ENCODE peak calls at places on chromosomes 12 and 14, in nine cellular contexts. One of them, this sample, is unnamed. For H3K4me1 and H3K9me3, the result is how much of the 10 kb centered on the place peaks cover.

GRCh38 chr14:36515105-36515593 is 4.9 kb downstream of the NKX2-1 start:
- DNase-seq in cardiac muscle cell: no peak
- DNase-seq in breast epithelium: no peak
- DNase-seq in PC-3: no peak
- DNase-seq in body of pancreas: no peak
- DNase-seq in SJSA1: no peak
- DNase-seq in SJCRH30: no peak
- DNase-seq in RWPE2: no peak
- DNase-seq in aorta: no peak
- DNase-seq in this sample: no peak

GRCh38 chr12:18581232-18581962 is 156.4 kb downstream of the PLCZ1 start:
- DNase-seq in SJSA1: no peak
- DNase-seq in breast epithelium: no peak
- DNase-seq in PC-3: no peak
- DNase-seq in aorta: no peak
- DNase-seq in SJCRH30: no peak
- DNase-seq in RWPE2: no peak
- DNase-seq in body of pancreas: no peak
- DNase-seq in cardiac muscle cell: no peak
- DNase-seq in this sample: no peak

GRCh38 chr12:48002179-48002601 is 2.1 kb downstream of the COL2A1 start:
- DNase-seq in aorta: no peak
- DNase-seq in SJCRH30: peak
- DNase-seq in SJSA1: peak
- DNase-seq in PC-3: no peak
- DNase-seq in RWPE2: no peak
- DNase-seq in cardiac muscle cell: no peak
- DNase-seq in body of pancreas: no peak
- DNase-seq in breast epithelium: no peak
- DNase-seq in this sample: peak

GRCh38 chr14:60848066-60848465 is 113.5 kb downstream of the MNAT1 start:
- DNase-seq in SJCRH30: no peak
- DNase-seq in aorta: no peak
- DNase-seq in body of pancreas: no peak
- DNase-seq in SJSA1: no peak
- DNase-seq in RWPE2: no peak
- DNase-seq in breast epithelium: no peak
- DNase-seq in PC-3: no peak
- DNase-seq in cardiac muscle cell: no peak
- DNase-seq in this sample: no peak

GRCh38 chr12:5524769-5525436 is 93.0 kb downstream of the NTF3 start:
- DNase-seq in RWPE2: no peak
- DNase-seq in body of pancreas: no peak
- DNase-seq in cardiac muscle cell: no peak
- DNase-seq in SJSA1: peak
- DNase-seq in aorta: no peak
- DNase-seq in PC-3: no peak
- DNase-seq in breast epithelium: no peak
- DNase-seq in SJCRH30: no peak
- DNase-seq in this sample: peak

GRCh38 chr14:93037354-93037753 is 78.4 kb downstream of the ITPK1 start:
- DNase-seq in cardiac muscle cell: no peak
- DNase-seq in PC-3: no peak
- DNase-seq in breast epithelium: no peak
- DNase-seq in SJCRH30: no peak
- DNase-seq in body of pancreas: no peak
- DNase-seq in RWPE2: no peak
- DNase-seq in SJSA1: no peak
- DNase-seq in aorta: no peak
- DNase-seq in this sample: no peak

GRCh38 chr12:47071241-47071852 is 8.1 kb upstream of the PCED1B start:
- DNase-seq in aorta: no peak
- DNase-seq in SJSA1: no peak
- DNase-seq in PC-3: peak
- DNase-seq in RWPE2: no peak
- DNase-seq in SJCRH30: no peak
- DNase-seq in body of pancreas: no peak
- DNase-seq in breast epithelium: no peak
- DNase-seq in cardiac muscle cell: peak
- DNase-seq in this sample: peak

GRCh38 chr14:95192306-95192705 is 35.0 kb upstream of the DICER1 start:
- DNase-seq in PC-3: no peak
- DNase-seq in SJCRH30: no peak
- DNase-seq in body of pancreas: no peak
- DNase-seq in cardiac muscle cell: no peak
- DNase-seq in SJSA1: no peak
- DNase-seq in breast epithelium: no peak
- DNase-seq in aorta: no peak
- DNase-seq in RWPE2: no peak
- DNase-seq in this sample: no peak

GRCh38 chr14:71586131-71586893 is 345.9 kb upstream of the RGS6 start:
- DNase-seq in body of pancreas: no peak
- DNase-seq in SJCRH30: no peak
- DNase-seq in PC-3: no peak
- DNase-seq in aorta: peak
- DNase-seq in cardiac muscle cell: peak
- DNase-seq in breast epithelium: no peak
- DNase-seq in RWPE2: no peak
- DNase-seq in SJSA1: no peak
- DNase-seq in this sample: no peak

DNA sequence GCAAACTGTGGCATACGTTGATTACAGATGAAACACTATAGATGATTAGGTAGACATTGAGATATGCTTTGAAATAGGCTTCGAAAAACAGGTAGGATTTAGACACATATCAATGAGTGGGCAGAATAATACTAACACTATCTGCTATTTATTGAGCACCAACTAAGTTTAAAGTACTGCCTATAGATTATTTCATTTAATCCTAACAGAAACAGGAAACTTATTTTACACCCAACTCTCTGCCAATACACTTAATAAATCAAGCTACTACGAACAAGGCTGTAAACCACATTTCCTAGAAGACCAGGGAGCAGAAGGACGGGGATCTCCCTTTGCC is 363 bp upstream of the VRK1 start:
- DNase-seq in RWPE2: no peak
- DNase-seq in aorta: no peak
- DNase-seq in body of pancreas: no peak
- DNase-seq in breast epithelium: no peak
- DNase-seq in PC-3: no peak
- DNase-seq in cardiac muscle cell: no peak
- DNase-seq in SJCRH30: no peak
- DNase-seq in SJSA1: no peak
- DNase-seq in this sample: no peak
- H3K4me3 ChIP-seq in RWPE2: peak
- H3K4me3 ChIP-seq in aorta: no peak
- H3K4me3 ChIP-seq in body of pancreas: no peak
- H3K4me3 ChIP-seq in breast epithelium: peak
- H3K4me3 ChIP-seq in PC-3: peak
- H3K4me3 ChIP-seq in cardiac muscle cell: no peak
- H3K4me3 ChIP-seq in SJCRH30: peak
- H3K4me3 ChIP-seq in SJSA1: no peak
- H3K4me3 ChIP-seq in this sample: no peak

DNA sequence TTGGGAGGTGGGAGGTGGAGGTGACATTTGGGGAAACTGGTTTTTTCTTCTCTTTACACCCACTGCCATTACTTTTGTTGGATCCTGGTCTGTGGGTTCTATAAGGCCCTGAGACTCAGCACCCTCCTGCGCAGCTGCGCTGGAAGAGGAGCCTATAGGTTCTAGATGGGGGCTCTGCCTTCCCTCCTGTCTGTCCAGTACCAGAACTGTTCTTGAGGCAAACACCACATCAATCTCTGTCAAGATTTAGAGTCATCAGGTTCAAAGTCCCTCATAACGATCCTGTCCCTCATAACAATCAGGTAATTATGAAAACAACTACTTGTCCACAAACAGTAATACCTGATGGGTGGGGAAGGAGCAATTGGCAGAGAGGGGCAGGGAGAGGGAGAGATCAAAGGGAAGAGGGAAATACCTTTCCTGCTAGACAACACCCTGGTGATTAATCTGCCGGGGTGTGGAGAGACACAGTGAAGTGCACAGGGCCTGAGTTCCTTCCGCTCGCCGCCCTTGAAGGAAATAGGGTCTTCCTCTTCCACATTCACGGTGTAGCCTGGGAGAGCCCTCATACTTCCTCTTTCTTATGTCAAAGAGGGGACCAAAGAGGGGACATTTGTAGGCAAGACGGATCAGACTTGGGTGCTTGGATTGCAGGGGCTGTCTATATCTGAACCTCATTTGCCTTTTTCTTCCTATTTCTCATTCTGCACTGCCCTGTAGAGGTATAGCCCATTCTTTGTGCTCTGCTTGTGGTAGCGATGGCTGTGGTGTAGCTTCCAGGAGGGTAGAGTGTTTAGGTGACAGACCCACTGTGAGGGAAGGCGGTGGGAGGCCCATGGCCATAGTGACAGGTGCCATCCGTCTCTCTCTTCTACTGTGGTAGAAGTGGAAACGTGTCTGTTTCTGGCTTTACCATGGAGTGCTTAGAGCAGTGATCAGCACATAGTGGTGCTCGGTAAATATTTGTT is 12.6 kb downstream of the GPRC5A start:
- DNase-seq in aorta: no peak
- DNase-seq in body of pancreas: no peak
- DNase-seq in SJSA1: no peak
- DNase-seq in breast epithelium: no peak
- DNase-seq in RWPE2: no peak
- DNase-seq in cardiac muscle cell: no peak
- DNase-seq in PC-3: peak
- DNase-seq in SJCRH30: no peak
- DNase-seq in this sample: peak
- H3K4me1 ChIP-seq in aorta: under half
- H3K4me1 ChIP-seq in body of pancreas: under half
- H3K4me1 ChIP-seq in SJSA1: under half
- H3K4me1 ChIP-seq in breast epithelium: under half
- H3K4me1 ChIP-seq in RWPE2: half or more
- H3K4me1 ChIP-seq in cardiac muscle cell: under half
- H3K4me1 ChIP-seq in PC-3: under half
- H3K4me1 ChIP-seq in SJCRH30: under half
- H3K4me1 ChIP-seq in this sample: half or more

DNA sequence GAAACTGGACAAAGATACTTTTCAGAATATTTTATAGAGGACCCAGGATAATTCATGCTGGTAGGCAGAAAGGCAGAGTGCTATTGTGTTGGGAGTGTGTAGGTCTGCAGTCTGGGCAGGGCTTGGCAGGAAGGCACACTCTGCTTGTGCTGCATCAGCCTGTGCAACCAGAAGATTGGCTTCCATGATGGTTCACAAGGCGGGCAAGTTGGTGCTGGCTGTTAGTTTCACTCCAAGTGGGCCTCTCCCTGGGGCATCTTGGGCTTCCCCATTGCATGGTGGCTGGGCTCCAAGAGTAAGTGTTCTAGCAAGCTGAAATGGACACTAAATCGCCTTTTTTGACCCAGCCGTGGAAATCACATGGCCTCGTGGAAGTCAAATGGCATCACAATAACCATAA is 1.8 kb upstream of the UBE2N start:
- DNase-seq in PC-3: no peak
- DNase-seq in aorta: no peak
- DNase-seq in SJCRH30: no peak
- DNase-seq in SJSA1: no peak
- DNase-seq in cardiac muscle cell: no peak
- DNase-seq in breast epithelium: no peak
- DNase-seq in RWPE2: no peak
- DNase-seq in body of pancreas: no peak
- DNase-seq in this sample: no peak
- H3K9me3 ChIP-seq in PC-3: under half
- H3K9me3 ChIP-seq in aorta: under half
- H3K9me3 ChIP-seq in SJCRH30: under half
- H3K9me3 ChIP-seq in SJSA1: under half
- H3K9me3 ChIP-seq in cardiac muscle cell: under half
- H3K9me3 ChIP-seq in breast epithelium: under half
- H3K9me3 ChIP-seq in RWPE2: under half
- H3K9me3 ChIP-seq in body of pancreas: under half
- H3K9me3 ChIP-seq in this sample: under half

GRCh38 chr14:104992501-104992900 is 6.9 kb downstream of the CLBA1 start:
- DNase-seq in RWPE2: peak
- DNase-seq in SJSA1: no peak
- DNase-seq in body of pancreas: no peak
- DNase-seq in PC-3: no peak
- DNase-seq in aorta: no peak
- DNase-seq in cardiac muscle cell: no peak
- DNase-seq in SJCRH30: no peak
- DNase-seq in breast epithelium: no peak
- DNase-seq in this sample: no peak

GRCh38 chr14:104993306-104993705 is 7.7 kb downstream of the CLBA1 start:
- DNase-seq in SJCRH30: peak
- DNase-seq in cardiac muscle cell: no peak
- DNase-seq in PC-3: no peak
- DNase-seq in body of pancreas: no peak
- DNase-seq in RWPE2: peak
- DNase-seq in SJSA1: no peak
- DNase-seq in breast epithelium: no peak
- DNase-seq in aorta: no peak
- DNase-seq in this sample: no peak

GRCh38 chr14:104994988-104995387 is 9.4 kb downstream of the CLBA1 start:
- DNase-seq in breast epithelium: no peak
- DNase-seq in PC-3: no peak
- DNase-seq in cardiac muscle cell: no peak
- DNase-seq in SJCRH30: peak
- DNase-seq in body of pancreas: no peak
- DNase-seq in SJSA1: no peak
- DNase-seq in aorta: no peak
- DNase-seq in RWPE2: peak
- DNase-seq in this sample: no peak

GRCh38 chr14:104996032-104996431 is 10.4 kb downstream of the CLBA1 start:
- DNase-seq in aorta: no peak
- DNase-seq in body of pancreas: no peak
- DNase-seq in RWPE2: peak
- DNase-seq in SJCRH30: no peak
- DNase-seq in PC-3: no peak
- DNase-seq in breast epithelium: no peak
- DNase-seq in cardiac muscle cell: no peak
- DNase-seq in SJSA1: no peak
- DNase-seq in this sample: no peak

DNA sequence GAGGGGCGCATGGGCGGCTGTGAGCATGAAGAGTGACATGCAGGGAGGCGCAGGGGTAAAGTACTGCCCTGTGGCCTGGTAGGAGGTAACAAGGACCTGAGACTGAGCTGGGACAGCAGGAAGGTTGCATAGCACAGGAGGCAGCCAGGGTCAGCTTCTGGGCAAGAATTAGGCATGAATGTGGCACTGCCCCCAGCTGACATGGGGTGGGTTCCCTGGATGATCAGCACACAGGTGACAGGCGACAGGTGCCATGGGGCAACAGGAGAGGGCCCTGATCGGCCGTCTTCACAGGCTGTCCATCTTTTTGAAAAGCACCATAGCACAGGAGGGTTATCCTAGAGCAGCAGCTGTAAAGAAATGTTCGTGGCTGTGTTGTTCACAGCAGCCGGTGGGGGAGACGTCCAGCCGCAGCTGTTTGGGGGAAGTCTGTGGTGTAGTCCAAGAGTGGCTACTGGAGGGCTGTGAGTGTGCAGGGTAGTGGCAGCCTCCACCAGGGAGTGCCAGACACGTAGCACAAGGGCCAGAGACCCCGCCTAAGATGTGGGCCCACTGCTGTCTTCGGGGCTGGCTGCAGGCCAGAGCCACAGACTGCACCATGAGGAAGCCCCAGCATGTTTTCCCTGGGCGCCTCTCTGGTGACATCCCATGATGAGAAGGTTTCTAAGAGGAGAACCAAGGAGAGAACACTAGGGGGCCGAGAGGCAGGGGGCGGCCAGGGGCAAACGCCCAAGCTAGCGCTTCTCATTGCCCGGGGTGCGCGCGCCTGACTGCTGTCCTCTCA is 8.4 kb downstream of the CLBA1 start:
- DNase-seq in SJSA1: no peak
- DNase-seq in body of pancreas: no peak
- DNase-seq in PC-3: no peak
- DNase-seq in RWPE2: peak
- DNase-seq in cardiac muscle cell: no peak
- DNase-seq in SJCRH30: peak
- DNase-seq in aorta: no peak
- DNase-seq in breast epithelium: no peak
- DNase-seq in this sample: no peak
- H3K4me3 ChIP-seq in SJSA1: no peak
- H3K4me3 ChIP-seq in body of pancreas: no peak
- H3K4me3 ChIP-seq in PC-3: no peak
- H3K4me3 ChIP-seq in RWPE2: no peak
- H3K4me3 ChIP-seq in cardiac muscle cell: no peak
- H3K4me3 ChIP-seq in SJCRH30: no peak
- H3K4me3 ChIP-seq in aorta: no peak
- H3K4me3 ChIP-seq in breast epithelium: no peak
- H3K4me3 ChIP-seq in this sample: no peak

This sample was measured in Caco-2.